ENCODE peak calls at places on chromosomes 7 and 10, in nine cellular contexts. E, V, J, P, T, Y, O, W and Q are unnamed samples.

GRCh38 chr7:142685877-142686508 is 63.3 kb upstream of the PRSS1 start:
- DNase-seq in T (no peak), J (no peak), P (no peak), V (no peak), E (no peak), W (no peak), Y (no peak), O (no peak), Q (no peak)

GRCh38 chr7:44674381-44674780 is 68.0 kb downstream of the OGDH start:
- DNase-seq in P (no peak), E (no peak), J (no peak), V (no peak), Y (no peak), T (no peak), O (no peak), W (no peak), Q (peak; percentile 14)

GRCh38 chr7:106679153-106679931 is 18.4 kb upstream of the CCDC71L start:
- DNase-seq in V (no peak), E (peak; percentile 29), Y (no peak), J (peak; percentile 10), P (peak; percentile 63), T (no peak), O (no peak), W (no peak), Q (no peak)

GRCh38 chr7:113636727-113637421 is 281.9 kb downstream of the PPP1R3A start:
- DNase-seq in Y (no peak), V (no peak), O (no peak), T (no peak), P (peak; percentile 64), E (peak; percentile 67), J (no peak), W (no peak), Q (no peak)

GRCh38 chr10:100725041-100725440 is 20.3 kb upstream of the PAX2 start:
- DNase-seq in O (no peak), T (no peak), V (no peak), J (no peak), P (peak; percentile 60), W (no peak), Y (no peak), E (peak; percentile 70), Q (no peak)

GRCh38 chr7:107951172-107951787 is 51.7 kb downstream of the LAMB1 start:
- DNase-seq in Y (no peak), W (no peak), E (no peak), T (no peak), J (no peak), O (no peak), P (no peak), V (no peak), Q (no peak)

GRCh38 chr7:18393465-18394118 is 102.0 kb upstream of the HDAC9 start:
- DNase-seq in V (no peak), O (no peak), Y (no peak), J (no peak), W (no peak), P (no peak), E (no peak), T (no peak), Q (no peak)

GRCh38 chr10:63536678-63537077 is 15.5 kb downstream of the REEP3 start:
- DNase-seq in E (no peak), T (no peak), J (no peak), W (no peak), O (no peak), P (no peak), Y (no peak), V (no peak), Q (no peak)

GRCh38 chr10:100346765-100347567 is at the start of gene SCD:
- DNase-seq in Y (peak; percentile 48), O (peak; percentile 94), E (peak; percentile 88), P (peak; percentile 94), V (peak; percentile 74), W (peak; percentile 47), J (peak; percentile 95), T (peak; percentile 69), Q (peak; percentile 96)

GRCh38 chr7:93203496-93203895 is 22.8 kb downstream of the HEPACAM2 start:
- DNase-seq in E (no peak), T (no peak), V (no peak), W (no peak), J (peak; percentile 18), O (no peak), P (no peak), Y (no peak), Q (no peak)

GRCh38 chr10:87724789-87725188 is 65.1 kb downstream of the PAPSS2 start:
- DNase-seq in O (no peak), E (no peak), Y (no peak), P (no peak), J (no peak), W (no peak), V (no peak), T (no peak), Q (no peak)

GRCh38 chr7:108127461-108127860 is 2.7 kb downstream of the LAMB4 start:
- DNase-seq in E (no peak), T (no peak), W (no peak), J (no peak), P (no peak), Y (no peak), O (no peak), V (no peak), Q (no peak)

GRCh38 chr7:101880536-101881443 is 63.4 kb downstream of the CUX1 start:
- DNase-seq in T (no peak), E (peak; percentile 42), W (no peak), J (no peak), Y (no peak), O (no peak), V (no peak), P (peak; percentile 93), Q (no peak)

GRCh38 chr7:1050956-1051690 is 6.8 kb downstream of the GPR146 start:
- DNase-seq in P (no peak), J (no peak), O (no peak), Y (no peak), T (no peak), V (peak; percentile 52), E (no peak), W (no peak), Q (no peak)
- H3K4me1 ChIP-seq in P (no peaks in the 10 kb centered on the region), J (peaks cover 15% of the 10 kb centered on the region), O (peaks cover 46% of the 10 kb centered on the region), Y (no peaks in the 10 kb centered on the region), T (peaks cover 99% of the 10 kb centered on the region), V (peaks cover 66% of the 10 kb centered on the region), E (no peaks in the 10 kb centered on the region), W (peaks cover 4% of the 10 kb centered on the region), Q (peaks cover 56% of the 10 kb centered on the region)

DNA sequence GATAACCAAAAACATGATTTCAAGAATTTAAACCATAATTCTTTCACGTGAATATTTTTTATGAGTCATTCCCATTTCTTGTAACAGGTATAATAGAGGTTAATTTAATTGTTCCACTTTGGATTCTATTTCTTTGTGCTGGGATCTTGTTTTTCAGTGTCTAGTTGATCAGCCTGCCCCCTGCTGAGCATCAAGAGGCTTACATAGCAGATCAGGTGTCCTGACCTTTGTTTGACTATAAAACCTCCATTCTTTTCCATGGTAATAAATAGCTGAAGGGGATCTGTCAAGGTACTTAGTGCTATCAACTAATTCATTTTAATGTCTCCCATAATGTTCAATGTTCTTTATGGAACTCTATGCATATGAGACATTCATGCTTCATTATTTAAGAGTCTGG is 4.9 kb downstream of the COL17A1 start:
- DNase-seq in E (peak; percentile 26), P (peak; percentile 11), Y (no peak), V (no peak), O (no peak), W (no peak), J (peak; percentile 50), T (no peak), Q (no peak)
- TF ChIP-seq CTCF in E (peak; percentile 36), P (peak; percentile 30), Y (no peak), V (peak; percentile 29), O (peak; percentile 45), W (no peak), J (peak; percentile 42), T (peak; percentile 52), Q (peak; percentile 44)

GRCh38 chr10:53579773-53580172 is 807.2 kb upstream of the MBL2 start:
- DNase-seq in Y (no peak), W (no peak), T (no peak), P (no peak), O (no peak), E (no peak), J (no peak), V (no peak), Q (no peak)

DNA sequence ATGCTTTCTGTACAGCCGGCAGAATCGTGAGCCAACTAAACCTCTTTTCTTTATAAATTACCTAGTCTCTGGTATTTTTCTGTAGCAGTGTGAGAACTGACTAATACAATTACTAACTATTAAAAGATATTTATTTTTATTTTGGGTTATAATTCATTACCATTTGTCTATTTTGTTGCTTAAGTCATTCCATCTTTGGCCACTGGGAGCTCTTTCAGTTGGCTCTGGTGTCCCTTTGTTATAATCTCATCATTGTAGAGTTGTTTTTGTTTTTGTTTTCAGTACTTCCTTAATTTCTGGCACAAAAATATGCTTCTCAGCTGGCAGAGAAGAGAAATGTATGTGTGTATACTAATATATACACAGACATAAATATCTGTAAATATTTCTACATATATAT is 807.9 kb upstream of the MBL2 start:
- DNase-seq in P (no peak), E (no peak), T (no peak), V (no peak), W (no peak), O (no peak), Y (no peak), J (no peak), Q (no peak)
- H3K4me1 ChIP-seq in P (no peaks in the 10 kb centered on the region), E (no peaks in the 10 kb centered on the region), T (no peaks in the 10 kb centered on the region), V (no peaks in the 10 kb centered on the region), W (no peaks in the 10 kb centered on the region), O (no peaks in the 10 kb centered on the region), Y (no peaks in the 10 kb centered on the region), J (no peaks in the 10 kb centered on the region), Q (no peaks in the 10 kb centered on the region)

GRCh38 chr10:133257489-133258065 is 19.1 kb downstream of the ADAM8 start:
- DNase-seq in P (peak; percentile 32), W (no peak), V (peak; percentile 75), T (peak; percentile 74), E (no peak), Y (peak; percentile 56), J (peak; percentile 78), O (peak; percentile 83), Q (peak; percentile 72)
- TF ChIP-seq CTCF in P (no peak), W (peak; percentile 24), V (peak; percentile 30), T (peak; percentile 50), E (no peak), Y (peak; percentile 29), J (peak; percentile 45), O (peak; percentile 42), Q (peak; percentile 44)

GRCh38 chr7:54874804-54875203 is 115.8 kb upstream of the SEC61G start:
- DNase-seq in O (no peak), W (no peak), P (peak; percentile 2), E (peak; percentile 52), J (no peak), Y (no peak), T (no peak), V (no peak), Q (no peak)

GRCh38 chr7:54877683-54878082 is 118.7 kb upstream of the SEC61G start:
- DNase-seq in E (no peak), J (no peak), V (no peak), O (no peak), P (peak; percentile 4), T (no peak), Y (no peak), W (no peak), Q (no peak)

GRCh38 chr7:54880326-54880989 is 121.4 kb upstream of the SEC61G start:
- DNase-seq in V (no peak), W (no peak), O (peak; percentile 61), T (no peak), J (no peak), P (no peak), Y (no peak), E (no peak), Q (no peak)

GRCh38 chr7:54879776-54880175 is 120.8 kb upstream of the SEC61G start:
- DNase-seq in E (peak; percentile 55), P (peak; percentile 20), W (no peak), J (no peak), Y (no peak), T (no peak), O (no peak), V (no peak), Q (no peak)

GRCh38 chr7:54878339-54878738 is 119.3 kb upstream of the SEC61G start:
- DNase-seq in Y (no peak), O (no peak), V (no peak), E (peak; percentile 59), J (no peak), P (peak; percentile 10), T (no peak), W (no peak), Q (no peak)
- H3K4me1 ChIP-seq in Y (no peaks in the 10 kb centered on the region), O (peaks cover 4% of the 10 kb centered on the region), V (no peaks in the 10 kb centered on the region), E (peaks cover 1% of the 10 kb centered on the region), J (peaks cover 18% of the 10 kb centered on the region), P (no peaks in the 10 kb centered on the region), T (no peaks in the 10 kb centered on the region), W (no peaks in the 10 kb centered on the region), Q (peaks cover 4% of the 10 kb centered on the region)